ENCODE peak calls at places on chromosome 4, in nine cellular contexts. Q is cardiac muscle cell, J is tibial nerve, E is A673, C is IMR-90, A is psoas muscle, R is osteoblast, T is left ventricle myocardium inferior, D is stomach. I is an unnamed sample.

GRCh38 chr4:156560701-156561100 is 410.9 kb downstream of the PDGFC start:
- DNase-seq in E (peak), C (peak), Q (no peak), T (no peak), A (no peak), D (no peak), R (no peak), J (no peak), I (no peak)

GRCh38 chr4:24001945-24002640 is 112.2 kb upstream of the PPARGC1A start:
- DNase-seq in C (no peak), J (no peak), Q (no peak), T (no peak), D (no peak), E (no peak), R (no peak), A (no peak), I (no peak)

GRCh38 chr4:2462992-2463762 is 5.7 kb upstream of the RNF4 start:
- DNase-seq in A (no peak), D (no peak), R (peak), J (no peak), T (no peak), C (no peak), Q (peak), E (no peak), I (no peak)

GRCh38 chr4:95549246-95550138 is 719 bp upstream of the UNC5C start:
- DNase-seq in J (peak), Q (peak), D (peak), E (no peak), C (peak), R (peak), A (peak), T (peak), I (peak)

GRCh38 chr4:110742148-110742547 is 119.3 kb upstream of the PITX2 start:
- DNase-seq in R (no peak), J (no peak), A (no peak), C (peak), E (peak), T (no peak), Q (no peak), D (no peak), I (no peak)

GRCh38 chr4:188289531-188289930 is 150.3 kb downstream of the TRIML1 start:
- DNase-seq in Q (no peak), E (peak), J (no peak), T (no peak), C (no peak), D (no peak), R (no peak), A (no peak), I (no peak)

GRCh38 chr4:96260071-96260682 is 420.3 kb downstream of the PDHA2 start:
- DNase-seq in R (no peak), E (no peak), A (no peak), J (no peak), Q (peak), D (no peak), T (no peak), C (no peak), I (no peak)

GRCh38 chr4:133668061-133668851 is 519.2 kb downstream of the PCDH10 start:
- DNase-seq in E (no peak), D (no peak), Q (no peak), A (no peak), J (no peak), C (no peak), T (no peak), R (no peak), I (no peak)

GRCh38 chr4:159360549-159360948 is 257.7 kb downstream of the RAPGEF2 start:
- DNase-seq in A (no peak), C (peak), D (no peak), J (no peak), E (peak), T (no peak), R (no peak), Q (peak), I (no peak)

GRCh38 chr4:41181037-41181436 is 33.3 kb downstream of the APBB2 start:
- DNase-seq in J (no peak), D (no peak), A (no peak), C (no peak), E (no peak), Q (no peak), R (no peak), T (no peak), I (no peak)

GRCh38 chr4:46123872-46124755 is at the start of gene GABRG1:
- DNase-seq in Q (no peak), C (no peak), J (no peak), A (no peak), D (no peak), E (peak), T (no peak), R (peak), I (peak)

GRCh38 chr4:162245051-162245450 is 81.3 kb upstream of the FSTL5 start:
- DNase-seq in R (no peak), T (no peak), C (no peak), Q (no peak), J (no peak), A (no peak), D (no peak), E (no peak), I (no peak)

GRCh38 chr4:183201331-183201730 is 102.3 kb downstream of the WWC2 start:
- DNase-seq in E (no peak), D (no peak), C (peak), J (no peak), Q (peak), A (no peak), T (no peak), R (peak), I (no peak)

GRCh38 chr4:48698029-48698901 is 81.8 kb downstream of the FRYL start:
- DNase-seq in R (no peak), D (peak), C (peak), T (peak), Q (peak), J (peak), E (peak), A (peak), I (no peak)

GRCh38 chr4:76429636-76430035 is 5.4 kb upstream of the SHROOM3 start:
- DNase-seq in D (no peak), A (no peak), J (no peak), C (no peak), T (no peak), Q (no peak), E (no peak), R (no peak), I (no peak)

GRCh38 chr4:25859429-25860148 is 3.2 kb downstream of the SEL1L3 start:
- DNase-seq in R (no peak), Q (peak), D (no peak), C (no peak), T (no peak), A (no peak), E (peak), J (no peak), I (no peak)

GRCh38 chr4:95949136-95949765 is 109.4 kb downstream of the PDHA2 start:
- DNase-seq in C (no peak), Q (peak), J (no peak), A (no peak), D (no peak), R (no peak), E (peak), T (no peak), I (no peak)

GRCh38 chr4:55437823-55438222 is 42.1 kb downstream of the TMEM165 start:
- DNase-seq in D (no peak), R (no peak), T (no peak), Q (no peak), C (no peak), A (no peak), J (no peak), E (no peak), I (no peak)

GRCh38 chr4:113411496-113411938 is 350.0 kb downstream of the CAMK2D start:
- DNase-seq in D (no peak), C (peak), E (peak), A (no peak), R (no peak), Q (peak), J (peak), T (no peak), I (no peak)

GRCh38 chr4:95599777-95600436 is 51.1 kb upstream of the UNC5C start:
- DNase-seq in R (no peak), D (no peak), J (no peak), C (no peak), E (no peak), Q (peak), T (no peak), A (no peak), I (no peak)

GRCh38 chr4:108337923-108338322 is 169.2 kb upstream of the LEF1 start:
- DNase-seq in T (no peak), E (no peak), A (no peak), R (no peak), C (peak), Q (no peak), D (no peak), J (no peak), I (no peak)

GRCh38 chr4:183436417-183436816 is 8.0 kb upstream of the CDKN2AIP start:
- DNase-seq in Q (no peak), J (no peak), R (no peak), D (no peak), E (no peak), A (no peak), C (no peak), T (no peak), I (no peak)

GRCh38 chr4:18815779-18816173 is 794.2 kb upstream of the LCORL start:
- DNase-seq in T (no peak), Q (no peak), J (no peak), C (no peak), R (peak), A (no peak), E (peak), D (no peak), I (no peak)

GRCh38 chr4:46975841-46976551 is 17.4 kb downstream of the GABRA4 start:
- DNase-seq in E (peak), A (no peak), C (peak), D (no peak), R (no peak), T (no peak), Q (peak), J (no peak), I (no peak)

GRCh38 chr4:140463610-140464009 is 34.5 kb downstream of the MGAT4D start:
- DNase-seq in R (no peak), T (no peak), C (no peak), E (no peak), Q (no peak), A (no peak), D (no peak), J (no peak), I (no peak)

GRCh38 chr4:121108557-121108956 is 36.2 kb upstream of the NDNF start:
- DNase-seq in R (no peak), E (no peak), A (no peak), C (no peak), J (no peak), Q (no peak), T (no peak), D (no peak), I (no peak)

GRCh38 chr4:121114756-121115155 is 42.4 kb upstream of the NDNF start:
- DNase-seq in C (no peak), T (no peak), A (no peak), E (no peak), R (no peak), Q (no peak), J (no peak), D (no peak), I (no peak)

GRCh38 chr4:121107507-121107906 is 35.2 kb upstream of the NDNF start:
- DNase-seq in R (no peak), A (no peak), Q (no peak), E (no peak), J (no peak), C (no peak), T (no peak), D (no peak), I (no peak)

GRCh38 chr4:121113680-121114079 is 41.3 kb upstream of the NDNF start:
- DNase-seq in E (no peak), Q (no peak), C (no peak), A (no peak), D (no peak), J (no peak), R (no peak), T (no peak), I (no peak)

DNA sequence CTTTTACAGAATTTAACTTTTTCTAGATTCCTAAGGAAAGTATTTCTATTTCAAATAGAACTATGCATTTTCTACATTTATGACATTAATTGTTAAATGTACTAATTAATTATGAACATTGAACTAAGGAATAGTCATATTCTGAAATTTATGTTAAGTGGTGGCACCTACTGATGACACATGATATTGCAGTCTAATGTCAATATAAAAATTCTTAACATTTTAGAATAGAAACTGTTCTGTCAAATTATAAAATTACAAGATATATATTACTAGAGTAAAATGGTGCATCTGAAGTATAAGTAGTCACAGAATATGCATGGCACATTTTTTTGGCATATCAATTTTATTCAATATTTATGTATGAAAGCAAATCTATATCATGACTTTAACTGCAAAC is 40.2 kb upstream of the NDNF start:
- DNase-seq in T (no peak), R (no peak), A (no peak), C (no peak), Q (no peak), D (no peak), E (no peak), J (no peak), I (no peak)
- TF ChIP-seq CTCF in T (peak), R (peak), A (peak), C (peak), Q (peak), D (no peak), E (peak), J (no peak), I (peak)

DNA sequence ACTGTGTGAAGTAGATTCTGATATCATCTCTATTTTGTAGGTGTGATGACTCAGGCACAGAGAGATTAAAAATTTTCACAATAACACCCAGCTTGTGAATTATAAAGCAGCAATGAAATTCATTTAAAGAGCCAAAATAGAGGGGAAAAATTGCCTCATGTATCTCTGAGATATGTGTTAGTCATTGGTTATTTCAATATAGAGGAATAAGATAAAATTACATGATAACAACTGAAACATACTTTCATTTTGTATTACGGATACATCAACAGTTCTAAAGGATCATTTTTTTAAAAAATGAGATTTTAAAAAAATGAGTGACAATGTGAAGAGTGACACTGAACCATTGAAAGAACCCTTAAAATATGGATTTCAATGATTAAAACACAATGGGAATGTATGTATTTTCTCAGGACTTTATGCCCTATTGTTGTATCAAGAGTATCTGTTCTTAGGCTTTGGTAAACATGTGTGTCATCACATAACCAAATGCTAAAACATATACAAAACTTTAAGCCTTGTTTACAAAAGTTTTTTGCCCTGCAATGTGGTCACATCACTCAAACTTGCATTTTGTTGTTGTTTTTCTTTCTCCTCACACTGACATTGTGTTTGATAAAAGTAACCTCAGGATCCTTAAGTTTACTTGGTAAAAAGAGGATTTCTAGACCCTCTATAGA is 221.3 kb downstream of the ANTXR2 start:
- DNase-seq in J (no peak), C (peak), Q (peak), A (no peak), E (no peak), D (no peak), T (no peak), R (no peak), I (no peak)
- H3K27ac ChIP-seq in J (no peak), C (peak), Q (no peak), A (no peak), E (no peak), D (no peak), T (peak), R (no peak), I (peak)

GRCh38 chr4:166014411-166014810 is 141.4 kb downstream of the TLL1 start:
- DNase-seq in J (no peak), R (no peak), T (no peak), D (no peak), E (no peak), C (no peak), Q (no peak), A (no peak), I (no peak)
- H3K4me3 ChIP-seq in J (no peak), R (no peak), T (no peak), D (no peak), E (no peak), C (no peak), Q (no peak), A (no peak), I (no peak)

GRCh38 chr4:6343950-6344408 is 74.3 kb downstream of the WFS1 start:
- DNase-seq in Q (no peak), J (no peak), R (peak), E (no peak), D (peak), T (no peak), A (no peak), C (peak), I (peak)
- TF ChIP-seq CTCF in Q (no peak), J (no peak), R (peak), E (no peak), D (no peak), T (no peak), A (no peak), C (no peak), I (no peak)

GRCh38 chr4:38815879-38816782 is 11.5 kb upstream of the TLR1 start:
- DNase-seq in R (no peak), T (no peak), D (no peak), A (no peak), E (no peak), J (no peak), C (peak), Q (no peak), I (no peak)
- H3K27ac ChIP-seq in R (no peak), T (peak), D (no peak), A (peak), E (no peak), J (peak), C (no peak), Q (no peak), I (peak)

GRCh38 chr4:153520871-153521329 is 54.7 kb downstream of the TMEM131L start:
- DNase-seq in Q (peak), E (no peak), D (no peak), R (no peak), A (no peak), J (no peak), T (no peak), C (no peak), I (no peak)

GRCh38 chr4:153521995-153522799 is 56.0 kb downstream of the TMEM131L start:
- DNase-seq in Q (no peak), A (no peak), E (no peak), C (no peak), T (no peak), R (no peak), D (no peak), J (no peak), I (no peak)

GRCh38 chr4:153522800-153523089 is 56.6 kb downstream of the TMEM131L start:
- DNase-seq in Q (no peak), T (no peak), E (no peak), A (no peak), C (no peak), D (no peak), J (no peak), R (no peak), I (no peak)

GRCh38 chr4:153520227-153520626 is 54.1 kb downstream of the TMEM131L start:
- DNase-seq in T (no peak), C (no peak), Q (no peak), R (no peak), A (no peak), E (no peak), J (no peak), D (no peak), I (no peak)

GRCh38 chr4:153521467-153521866 is 55.3 kb downstream of the TMEM131L start:
- DNase-seq in J (no peak), C (no peak), E (no peak), A (no peak), R (no peak), T (no peak), D (no peak), Q (no peak), I (no peak)
- H3K4me3 ChIP-seq in J (no peak), C (no peak), E (no peak), A (no peak), R (no peak), T (no peak), D (no peak), Q (no peak), I (no peak)

GRCh38 chr4:150581611-150582010 is 340 bp upstream of the MAB21L2 start:
- DNase-seq in R (peak), C (peak), E (no peak), D (no peak), T (no peak), A (no peak), J (no peak), Q (peak), I (no peak)

GRCh38 chr4:150581206-150581605 is 745 bp upstream of the MAB21L2 start:
- DNase-seq in D (no peak), A (no peak), C (no peak), R (no peak), Q (no peak), T (no peak), E (no peak), J (no peak), I (no peak)

GRCh38 chr4:150580244-150580643 is 1.7 kb upstream of the MAB21L2 start:
- DNase-seq in C (no peak), A (no peak), R (no peak), T (no peak), Q (no peak), J (no peak), D (no peak), E (no peak), I (no peak)

GRCh38 chr4:150578745-150579470 is 3.0 kb upstream of the MAB21L2 start:
- DNase-seq in E (no peak), R (peak), J (no peak), T (no peak), Q (peak), D (no peak), A (no peak), C (peak), I (no peak)

GRCh38 chr4:150579591-150580234 is 2.2 kb upstream of the MAB21L2 start:
- DNase-seq in C (peak), Q (peak), A (peak), D (no peak), E (no peak), T (peak), R (peak), J (no peak), I (no peak)
- TF ChIP-seq CTCF in C (no peak), Q (no peak), A (no peak), D (no peak), E (no peak), T (no peak), R (no peak), J (no peak), I (no peak)